ENCODE peak calls at places on chromosomes 2 and 18, in ten cellular contexts. W, U, R, M, G, X, I, T, Z and V are unnamed samples.
A peak's percentile ranks its signal among the peaks of the same experiment; 100 is the strongest.

GRCh38 chr18:76265375-76266225 is 229.4 kb downstream of the ZNF516 start:
- DNase-seq in U (peak; percentile 53), G (no peak), W (no peak), R (no peak), X (no peak), T (no peak), Z (peak; percentile 9), I (no peak), M (no peak), V (no peak)

GRCh38 chr2:218733615-218734021 is 23.0 kb downstream of the TTLL4 start:
- DNase-seq in Z (peak; percentile 22), I (peak; percentile 48), M (peak; percentile 96), W (no peak), X (no peak), G (peak; percentile 90), R (peak; percentile 53), T (no peak), U (peak; percentile 59), V (no peak)

GRCh38 chr2:190181066-190181681 is 118.6 kb upstream of the MSTN start:
- DNase-seq in G (peak; percentile 38), U (no peak), Z (no peak), X (peak; percentile 29), R (no peak), M (peak; percentile 66), W (peak; percentile 64), T (no peak), I (no peak), V (no peak)

GRCh38 chr18:55633032-55633431 is 45.0 kb upstream of the TCF4 start:
- DNase-seq in X (no peak), G (peak; percentile 94), R (no peak), I (no peak), T (no peak), W (no peak), U (no peak), M (peak; percentile 1), Z (no peak), V (no peak)

GRCh38 chr18:58533771-58534170 is 95.1 kb downstream of the ALPK2 start:
- DNase-seq in I (no peak), Z (no peak), R (no peak), T (no peak), G (no peak), X (no peak), M (no peak), U (no peak), W (no peak), V (no peak)

GRCh38 chr2:225288986-225289385 is 110.5 kb upstream of the NYAP2 start:
- DNase-seq in I (no peak), Z (no peak), G (no peak), U (no peak), X (no peak), W (no peak), R (no peak), M (no peak), T (no peak), V (no peak)

GRCh38 chr2:198052741-198053140 is 248.3 kb downstream of the PLCL1 start:
- DNase-seq in W (no peak), R (no peak), G (no peak), Z (no peak), M (no peak), U (no peak), T (no peak), I (no peak), X (no peak), V (no peak)

GRCh38 chr18:65527879-65528633 is 222.8 kb upstream of the CDH7 start:
- DNase-seq in G (peak; percentile 10), R (no peak), T (no peak), M (no peak), W (no peak), X (peak; percentile 49), U (no peak), Z (no peak), I (no peak), V (no peak)

GRCh38 chr2:59233910-59234309 is 992.8 kb upstream of the FANCL start:
- DNase-seq in I (no peak), G (peak; percentile 40), T (no peak), U (no peak), W (no peak), Z (no peak), X (no peak), M (no peak), R (no peak), V (no peak)

GRCh38 chr2:69088471-69088870 is 75.5 kb downstream of the ANTXR1 start:
- DNase-seq in X (no peak), T (no peak), W (no peak), Z (no peak), G (no peak), M (no peak), R (no peak), U (no peak), I (no peak), V (no peak)

GRCh38 chr2:236862961-236863728 is 222.5 kb upstream of the COPS8 start:
- DNase-seq in I (no peak), T (peak; percentile 31), Z (peak; percentile 64), X (no peak), R (no peak), G (peak; percentile 95), U (peak; percentile 22), W (no peak), M (no peak), V (no peak)

GRCh38 chr18:36504928-36505327 is 207.4 kb downstream of the FHOD3 start:
- DNase-seq in X (no peak), I (no peak), Z (no peak), W (no peak), R (no peak), U (no peak), G (peak; percentile 43), T (no peak), M (no peak), V (no peak)

GRCh38 chr18:73240899-73241298 is 373.1 kb upstream of the NETO1 start:
- DNase-seq in Z (no peak), M (no peak), W (no peak), I (no peak), G (no peak), U (no peak), X (no peak), R (no peak), T (no peak), V (no peak)

GRCh38 chr2:159030674-159031380 is 62.4 kb downstream of the TANC1 start:
- DNase-seq in R (no peak), T (no peak), Z (peak; percentile 62), X (no peak), G (peak; percentile 53), I (peak; percentile 69), M (peak; percentile 8), W (peak; percentile 87), U (peak; percentile 69), V (peak; percentile 41)

GRCh38 chr2:146312899-146313298 is 1531.9 kb upstream of the ACVR2A start:
- DNase-seq in T (no peak), M (peak; percentile 10), G (peak; percentile 17), U (no peak), W (no peak), X (no peak), R (peak; percentile 1), Z (no peak), I (no peak), V (no peak)

GRCh38 chr2:182283512-182283911 is 143.3 kb downstream of the PDE1A start:
- DNase-seq in Z (no peak), R (no peak), X (no peak), M (no peak), T (no peak), W (no peak), G (no peak), U (no peak), I (no peak), V (no peak)

GRCh38 chr2:238702691-238703415 is 145.0 kb upstream of the TWIST2 start:
- DNase-seq in X (no peak), T (no peak), Z (no peak), M (no peak), U (no peak), R (no peak), I (no peak), W (no peak), G (no peak), V (peak; percentile 11)

GRCh38 chr2:57448816-57449215 is 597.8 kb upstream of the VRK2 start:
- DNase-seq in T (no peak), R (no peak), Z (no peak), I (no peak), U (no peak), W (no peak), X (no peak), G (no peak), M (no peak), V (no peak)

GRCh38 chr2:30252723-30253688 is 21.7 kb downstream of the LBH start:
- DNase-seq in T (peak; percentile 86), Z (peak; percentile 53), X (no peak), G (peak; percentile 92), W (peak; percentile 29), I (peak; percentile 81), R (no peak), U (peak; percentile 71), M (no peak), V (no peak)

GRCh38 chr2:128644745-128645256 is 326.1 kb upstream of the HS6ST1 start:
- DNase-seq in M (no peak), W (no peak), I (no peak), X (no peak), R (no peak), G (no peak), Z (no peak), T (no peak), U (peak; percentile 26), V (no peak)

GRCh38 chr2:12990523-12990922 is 273.8 kb downstream of the TRIB2 start:
- DNase-seq in Z (no peak), U (no peak), W (no peak), I (no peak), T (no peak), M (no peak), X (no peak), G (no peak), R (no peak), V (no peak)

GRCh38 chr2:54008439-54008838 is 37.6 kb upstream of the PSME4 start:
- DNase-seq in W (no peak), X (no peak), M (no peak), I (no peak), R (no peak), G (no peak), Z (no peak), T (no peak), U (no peak), V (no peak)

GRCh38 chr18:48007955-48008701 is 77.7 kb upstream of the SMAD2 start:
- DNase-seq in Z (no peak), X (peak; percentile 67), M (peak; percentile 78), I (peak; percentile 76), W (peak; percentile 91), U (peak; percentile 71), R (peak; percentile 89), G (peak; percentile 62), T (peak; percentile 78), V (peak; percentile 77)

GRCh38 chr18:22455425-22456150 is 37.9 kb upstream of the CTAGE1 start:
- DNase-seq in G (no peak), Z (no peak), W (no peak), I (no peak), R (no peak), X (no peak), U (no peak), T (no peak), M (no peak), V (no peak)